ENCODE peak calls at places on chromosome 20, in eight cellular contexts. One of them, this sample, is unnamed.

GRCh38 chr20:11738852-11739251 is 178.8 kb upstream of the BTBD3 start:
- DNase-seq in lower lobe of right lung: no peak
- DNase-seq in EH: no peak
- DNase-seq in non-pigmented ciliary epithelial cell: no peak
- DNase-seq in Panc1: no peak
- DNase-seq in fibroblast of the aortic adventitia: no peak
- DNase-seq in iris pigment epithelial cell: no peak
- DNase-seq in Ammon's horn: no peak
- DNase-seq in this sample: no peak

GRCh38 chr20:44849712-44850111 is 35.8 kb upstream of the YWHAB start:
- DNase-seq in lower lobe of right lung: no peak
- DNase-seq in EH: no peak
- DNase-seq in non-pigmented ciliary epithelial cell: no peak
- DNase-seq in Panc1: no peak
- DNase-seq in fibroblast of the aortic adventitia: no peak
- DNase-seq in iris pigment epithelial cell: no peak
- DNase-seq in Ammon's horn: no peak
- DNase-seq in this sample: no peak

GRCh38 chr20:64079273-64080012 is at the start of gene RGS19:
- DNase-seq in lower lobe of right lung: peak; percentile 91
- DNase-seq in EH: peak; percentile 72
- DNase-seq in non-pigmented ciliary epithelial cell: no peak
- DNase-seq in Panc1: no peak
- DNase-seq in fibroblast of the aortic adventitia: peak; percentile 55
- DNase-seq in iris pigment epithelial cell: peak; percentile 50
- DNase-seq in Ammon's horn: peak; percentile 67
- DNase-seq in this sample: peak; percentile 91

GRCh38 chr20:59752704-59753460 is 148.5 kb downstream of the PHACTR3 start:
- DNase-seq in lower lobe of right lung: no peak
- DNase-seq in EH: no peak
- DNase-seq in non-pigmented ciliary epithelial cell: no peak
- DNase-seq in Panc1: no peak
- DNase-seq in fibroblast of the aortic adventitia: no peak
- DNase-seq in iris pigment epithelial cell: no peak
- DNase-seq in Ammon's horn: peak; percentile 47
- DNase-seq in this sample: no peak

GRCh38 chr20:1371235-1371782 is 21.5 kb downstream of the FKBP1A start:
- DNase-seq in lower lobe of right lung: no peak
- DNase-seq in EH: no peak
- DNase-seq in non-pigmented ciliary epithelial cell: no peak
- DNase-seq in Panc1: no peak
- DNase-seq in fibroblast of the aortic adventitia: no peak
- DNase-seq in iris pigment epithelial cell: peak; percentile 43
- DNase-seq in Ammon's horn: no peak
- DNase-seq in this sample: no peak

GRCh38 chr20:56625837-56626236 is 3.3 kb upstream of the TFAP2C start:
- DNase-seq in lower lobe of right lung: no peak
- DNase-seq in EH: no peak
- DNase-seq in non-pigmented ciliary epithelial cell: no peak
- DNase-seq in Panc1: no peak
- DNase-seq in fibroblast of the aortic adventitia: no peak
- DNase-seq in iris pigment epithelial cell: no peak
- DNase-seq in Ammon's horn: no peak
- DNase-seq in this sample: no peak

GRCh38 chr20:61535536-61535935 is 283.5 kb downstream of the CDH4 start:
- DNase-seq in lower lobe of right lung: no peak
- DNase-seq in EH: no peak
- DNase-seq in non-pigmented ciliary epithelial cell: no peak
- DNase-seq in Panc1: no peak
- DNase-seq in fibroblast of the aortic adventitia: no peak
- DNase-seq in iris pigment epithelial cell: no peak
- DNase-seq in Ammon's horn: no peak
- DNase-seq in this sample: no peak

GRCh38 chr20:2599265-2600060 is 53.0 kb upstream of the NOP56 start:
- DNase-seq in lower lobe of right lung: no peak
- DNase-seq in EH: peak; percentile 12
- DNase-seq in non-pigmented ciliary epithelial cell: no peak
- DNase-seq in Panc1: no peak
- DNase-seq in fibroblast of the aortic adventitia: no peak
- DNase-seq in iris pigment epithelial cell: peak; percentile 45
- DNase-seq in Ammon's horn: no peak
- DNase-seq in this sample: no peak

GRCh38 chr20:7704021-7704420 is 236.2 kb downstream of the HAO1 start:
- DNase-seq in lower lobe of right lung: no peak
- DNase-seq in EH: no peak
- DNase-seq in non-pigmented ciliary epithelial cell: no peak
- DNase-seq in Panc1: no peak
- DNase-seq in fibroblast of the aortic adventitia: no peak
- DNase-seq in iris pigment epithelial cell: no peak
- DNase-seq in Ammon's horn: peak; percentile 52
- DNase-seq in this sample: no peak

GRCh38 chr20:1323830-1324597 is 4.9 kb downstream of the SDCBP2 start:
- DNase-seq in lower lobe of right lung: no peak
- DNase-seq in EH: no peak
- DNase-seq in non-pigmented ciliary epithelial cell: no peak
- DNase-seq in Panc1: no peak
- DNase-seq in fibroblast of the aortic adventitia: no peak
- DNase-seq in iris pigment epithelial cell: no peak
- DNase-seq in Ammon's horn: no peak
- DNase-seq in this sample: no peak

GRCh38 chr20:19015890-19016465 is 196.5 kb upstream of the SLC24A3 start:
- DNase-seq in lower lobe of right lung: no peak
- DNase-seq in EH: no peak
- DNase-seq in non-pigmented ciliary epithelial cell: no peak
- DNase-seq in Panc1: no peak
- DNase-seq in fibroblast of the aortic adventitia: no peak
- DNase-seq in iris pigment epithelial cell: no peak
- DNase-seq in Ammon's horn: no peak
- DNase-seq in this sample: no peak

GRCh38 chr20:63008541-63009043 is 1.8 kb upstream of the BHLHE23 start:
- DNase-seq in lower lobe of right lung: no peak
- DNase-seq in EH: no peak
- DNase-seq in non-pigmented ciliary epithelial cell: no peak
- DNase-seq in Panc1: no peak
- DNase-seq in fibroblast of the aortic adventitia: no peak
- DNase-seq in iris pigment epithelial cell: no peak
- DNase-seq in Ammon's horn: no peak
- DNase-seq in this sample: peak; percentile 92

GRCh38 chr20:38847840-38848239 is 42.3 kb downstream of the PPP1R16B start:
- DNase-seq in lower lobe of right lung: no peak
- DNase-seq in EH: no peak
- DNase-seq in non-pigmented ciliary epithelial cell: no peak
- DNase-seq in Panc1: no peak
- DNase-seq in fibroblast of the aortic adventitia: no peak
- DNase-seq in iris pigment epithelial cell: no peak
- DNase-seq in Ammon's horn: no peak
- DNase-seq in this sample: no peak

GRCh38 chr20:46897471-46897870 is 2.8 kb downstream of the EYA2 start:
- DNase-seq in lower lobe of right lung: no peak
- DNase-seq in EH: no peak
- DNase-seq in non-pigmented ciliary epithelial cell: no peak
- DNase-seq in Panc1: no peak
- DNase-seq in fibroblast of the aortic adventitia: no peak
- DNase-seq in iris pigment epithelial cell: no peak
- DNase-seq in Ammon's horn: no peak
- DNase-seq in this sample: no peak

GRCh38 chr20:23435675-23436539 is 3.6 kb upstream of the CSTL1 start:
- DNase-seq in lower lobe of right lung: no peak
- DNase-seq in EH: peak; percentile 11
- DNase-seq in non-pigmented ciliary epithelial cell: no peak
- DNase-seq in Panc1: no peak
- DNase-seq in fibroblast of the aortic adventitia: no peak
- DNase-seq in iris pigment epithelial cell: no peak
- DNase-seq in Ammon's horn: peak; percentile 67
- DNase-seq in this sample: no peak

GRCh38 chr20:32512047-32512385 is 73.1 kb downstream of the NOL4L start:
- DNase-seq in lower lobe of right lung: no peak
- DNase-seq in EH: no peak
- DNase-seq in non-pigmented ciliary epithelial cell: no peak
- DNase-seq in Panc1: no peak
- DNase-seq in fibroblast of the aortic adventitia: no peak
- DNase-seq in iris pigment epithelial cell: no peak
- DNase-seq in Ammon's horn: no peak
- DNase-seq in this sample: no peak

GRCh38 chr20:22425344-22426295 is 158.8 kb downstream of the FOXA2 start:
- DNase-seq in lower lobe of right lung: no peak
- DNase-seq in EH: no peak
- DNase-seq in non-pigmented ciliary epithelial cell: no peak
- DNase-seq in Panc1: no peak
- DNase-seq in fibroblast of the aortic adventitia: peak; percentile 59
- DNase-seq in iris pigment epithelial cell: no peak
- DNase-seq in Ammon's horn: no peak
- DNase-seq in this sample: no peak

GRCh38 chr20:12591949-12592470 is 416.8 kb upstream of the SPTLC3 start:
- DNase-seq in lower lobe of right lung: no peak
- DNase-seq in EH: no peak
- DNase-seq in non-pigmented ciliary epithelial cell: no peak
- DNase-seq in Panc1: no peak
- DNase-seq in fibroblast of the aortic adventitia: no peak
- DNase-seq in iris pigment epithelial cell: no peak
- DNase-seq in Ammon's horn: no peak
- DNase-seq in this sample: no peak

GRCh38 chr20:53839423-53840176 is 230.8 kb downstream of the BCAS1 start:
- DNase-seq in lower lobe of right lung: peak; percentile 56
- DNase-seq in EH: no peak
- DNase-seq in non-pigmented ciliary epithelial cell: no peak
- DNase-seq in Panc1: no peak
- DNase-seq in fibroblast of the aortic adventitia: no peak
- DNase-seq in iris pigment epithelial cell: no peak
- DNase-seq in Ammon's horn: peak; percentile 14
- DNase-seq in this sample: no peak

GRCh38 chr20:48463916-48464315 is 363.9 kb downstream of the PREX1 start:
- DNase-seq in lower lobe of right lung: no peak
- DNase-seq in EH: peak; percentile 17
- DNase-seq in non-pigmented ciliary epithelial cell: peak; percentile 14
- DNase-seq in Panc1: peak; percentile 10
- DNase-seq in fibroblast of the aortic adventitia: peak; percentile 34
- DNase-seq in iris pigment epithelial cell: peak; percentile 72
- DNase-seq in Ammon's horn: peak; percentile 17
- DNase-seq in this sample: no peak

GRCh38 chr20:37615507-37616425 is 78.1 kb upstream of the CTNNBL1 start:
- DNase-seq in lower lobe of right lung: no peak
- DNase-seq in EH: no peak
- DNase-seq in non-pigmented ciliary epithelial cell: no peak
- DNase-seq in Panc1: peak; percentile 33
- DNase-seq in fibroblast of the aortic adventitia: no peak
- DNase-seq in iris pigment epithelial cell: no peak
- DNase-seq in Ammon's horn: no peak
- DNase-seq in this sample: peak; percentile 47

GRCh38 chr20:44618318-44618731 is 33.2 kb downstream of the ADA start:
- DNase-seq in lower lobe of right lung: no peak
- DNase-seq in EH: no peak
- DNase-seq in non-pigmented ciliary epithelial cell: no peak
- DNase-seq in Panc1: no peak
- DNase-seq in fibroblast of the aortic adventitia: no peak
- DNase-seq in iris pigment epithelial cell: no peak
- DNase-seq in Ammon's horn: no peak
- DNase-seq in this sample: no peak

GRCh38 chr20:2054911-2055310 is 46.7 kb upstream of the STK35 start:
- DNase-seq in lower lobe of right lung: no peak
- DNase-seq in EH: no peak
- DNase-seq in non-pigmented ciliary epithelial cell: no peak
- DNase-seq in Panc1: no peak
- DNase-seq in fibroblast of the aortic adventitia: no peak
- DNase-seq in iris pigment epithelial cell: no peak
- DNase-seq in Ammon's horn: no peak
- DNase-seq in this sample: no peak

GRCh38 chr20:45306431-45306982 is at the start of gene RBPJL:
- DNase-seq in lower lobe of right lung: no peak
- DNase-seq in EH: no peak
- DNase-seq in non-pigmented ciliary epithelial cell: no peak
- DNase-seq in Panc1: no peak
- DNase-seq in fibroblast of the aortic adventitia: no peak
- DNase-seq in iris pigment epithelial cell: no peak
- DNase-seq in Ammon's horn: no peak
- DNase-seq in this sample: peak; percentile 50

GRCh38 chr20:3710703-3711417 is 1.5 kb downstream of the SIGLEC1 start:
- DNase-seq in lower lobe of right lung: peak; percentile 83
- DNase-seq in EH: peak; percentile 59
- DNase-seq in non-pigmented ciliary epithelial cell: no peak
- DNase-seq in Panc1: no peak
- DNase-seq in fibroblast of the aortic adventitia: peak; percentile 56
- DNase-seq in iris pigment epithelial cell: peak; percentile 25
- DNase-seq in Ammon's horn: peak; percentile 65
- DNase-seq in this sample: peak; percentile 90

GRCh38 chr20:43507150-43508080 is at the start of gene L3MBTL1:
- DNase-seq in lower lobe of right lung: peak; percentile 74
- DNase-seq in EH: peak; percentile 35
- DNase-seq in non-pigmented ciliary epithelial cell: no peak
- DNase-seq in Panc1: no peak
- DNase-seq in fibroblast of the aortic adventitia: peak; percentile 12
- DNase-seq in iris pigment epithelial cell: peak; percentile 44
- DNase-seq in Ammon's horn: no peak
- DNase-seq in this sample: peak; percentile 95

GRCh38 chr20:24448170-24448569 is 21.3 kb upstream of the SYNDIG1 start:
- DNase-seq in lower lobe of right lung: no peak
- DNase-seq in EH: no peak
- DNase-seq in non-pigmented ciliary epithelial cell: no peak
- DNase-seq in Panc1: no peak
- DNase-seq in fibroblast of the aortic adventitia: no peak
- DNase-seq in iris pigment epithelial cell: no peak
- DNase-seq in Ammon's horn: no peak
- DNase-seq in this sample: no peak

GRCh38 chr20:51760905-51761544 is 7.2 kb downstream of the ATP9A start:
- DNase-seq in lower lobe of right lung: no peak
- DNase-seq in EH: peak; percentile 55
- DNase-seq in non-pigmented ciliary epithelial cell: no peak
- DNase-seq in Panc1: no peak
- DNase-seq in fibroblast of the aortic adventitia: peak; percentile 56
- DNase-seq in iris pigment epithelial cell: peak; percentile 81
- DNase-seq in Ammon's horn: peak; percentile 16
- DNase-seq in this sample: peak; percentile 61

GRCh38 chr20:51687071-51687470 is 81.1 kb downstream of the ATP9A start:
- DNase-seq in lower lobe of right lung: no peak
- DNase-seq in EH: peak; percentile 79
- DNase-seq in non-pigmented ciliary epithelial cell: peak; percentile 20
- DNase-seq in Panc1: no peak
- DNase-seq in fibroblast of the aortic adventitia: peak; percentile 29
- DNase-seq in iris pigment epithelial cell: peak; percentile 69
- DNase-seq in Ammon's horn: no peak
- DNase-seq in this sample: peak; percentile 84

GRCh38 chr20:4427936-4428581 is 293.6 kb upstream of the PRND start:
- DNase-seq in lower lobe of right lung: no peak
- DNase-seq in EH: peak; percentile 26
- DNase-seq in non-pigmented ciliary epithelial cell: no peak
- DNase-seq in Panc1: no peak
- DNase-seq in fibroblast of the aortic adventitia: peak; percentile 4
- DNase-seq in iris pigment epithelial cell: peak; percentile 16
- DNase-seq in Ammon's horn: no peak
- DNase-seq in this sample: no peak

GRCh38 chr20:34074101-34074760 is 37.8 kb downstream of the EIF2S2 start:
- DNase-seq in lower lobe of right lung: no peak
- DNase-seq in EH: peak; percentile 46
- DNase-seq in non-pigmented ciliary epithelial cell: no peak
- DNase-seq in Panc1: no peak
- DNase-seq in fibroblast of the aortic adventitia: no peak
- DNase-seq in iris pigment epithelial cell: no peak
- DNase-seq in Ammon's horn: no peak
- DNase-seq in this sample: no peak

GRCh38 chr20:54438166-54438565 is 37.2 kb upstream of the DOK5 start:
- DNase-seq in lower lobe of right lung: no peak
- DNase-seq in EH: no peak
- DNase-seq in non-pigmented ciliary epithelial cell: no peak
- DNase-seq in Panc1: no peak
- DNase-seq in fibroblast of the aortic adventitia: no peak
- DNase-seq in iris pigment epithelial cell: no peak
- DNase-seq in Ammon's horn: no peak
- DNase-seq in this sample: no peak

GRCh38 chr20:56032251-56032650 is 26.9 kb upstream of the CBLN4 start:
- DNase-seq in lower lobe of right lung: no peak
- DNase-seq in EH: no peak
- DNase-seq in non-pigmented ciliary epithelial cell: no peak
- DNase-seq in Panc1: no peak
- DNase-seq in fibroblast of the aortic adventitia: no peak
- DNase-seq in iris pigment epithelial cell: peak; percentile 6
- DNase-seq in Ammon's horn: no peak
- DNase-seq in this sample: no peak

GRCh38 chr20:8664778-8665177 is 404.1 kb upstream of the PLCB4 start:
- DNase-seq in lower lobe of right lung: no peak
- DNase-seq in EH: no peak
- DNase-seq in non-pigmented ciliary epithelial cell: no peak
- DNase-seq in Panc1: no peak
- DNase-seq in fibroblast of the aortic adventitia: no peak
- DNase-seq in iris pigment epithelial cell: no peak
- DNase-seq in Ammon's horn: no peak
- DNase-seq in this sample: no peak

This sample was measured in 8988T.